ENCODE peak calls at places on chromosomes 11 and 22, in seven cellular contexts. L is MM.1S; B is stomach; O is prostate gland; R is CD4-positive, CD25-positive, alpha-beta regulatory T cell; I is iPS DF 6.9; A is mesenchymal stem cell. T is an unnamed sample. For H3K36me3, the result is how much of the 10 kb centered on the place peaks cover.

GRCh38 chr22:35634015-35634414 is 14.2 kb upstream of the APOL6 start:
- DNase-seq in B (no peak), A (no peak), R (no peak), O (no peak), L (peak), I (no peak), T (no peak)

GRCh38 chr22:46734830-46735453 is 3.1 kb downstream of the CERK start:
- DNase-seq in A (peak), I (no peak), B (peak), O (no peak), R (peak), L (no peak), T (peak)

GRCh38 chr22:19974233-19974861 is 32.7 kb upstream of the TXNRD2 start:
- DNase-seq in L (peak), O (no peak), R (no peak), A (peak), B (peak), I (peak), T (peak)

GRCh38 chr11:15629690-15630321 is 515.1 kb downstream of the INSC start:
- DNase-seq in O (no peak), A (no peak), L (no peak), B (peak), I (peak), R (no peak), T (no peak)

GRCh38 chr11:44634401-44635281 is 69.2 kb downstream of the CD82 start:
- DNase-seq in L (no peak), B (peak), O (peak), R (no peak), A (peak), I (no peak), T (no peak)

GRCh38 chr11:80163011-80163410 is 722.2 kb upstream of the TENM4 start:
- DNase-seq in O (no peak), B (no peak), A (peak), R (no peak), L (no peak), I (no peak), T (no peak)

GRCh38 chr11:117514256-117514655 is 186.6 kb downstream of the CEP164 start:
- DNase-seq in I (no peak), L (no peak), B (no peak), R (no peak), O (no peak), A (no peak), T (no peak)

GRCh38 chr11:33742249-33742851 is 6.1 kb upstream of the CD59 start:
- DNase-seq in L (peak), R (no peak), A (peak), B (no peak), O (no peak), I (no peak), T (no peak)

GRCh38 chr11:119366690-119367620 is 14.5 kb downstream of the USP2 start:
- DNase-seq in L (no peak), A (no peak), B (no peak), O (no peak), I (no peak), R (no peak), T (no peak)

GRCh38 chr22:50030315-50031188 is 18.0 kb upstream of the IL17REL start:
- DNase-seq in B (peak), O (peak), R (peak), L (peak), A (peak), I (peak), T (peak)

GRCh38 chr22:49123621-49124192 is 704.0 kb downstream of the BRD1 start:
- DNase-seq in R (no peak), O (no peak), A (no peak), I (no peak), B (no peak), L (no peak), T (no peak)

GRCh38 chr11:13644997-13645667 is 23.3 kb upstream of the FAR1 start:
- DNase-seq in I (no peak), L (no peak), B (no peak), A (no peak), O (no peak), R (no peak), T (no peak)

GRCh38 chr11:78662811-78663210 is 88.1 kb upstream of the NARS2 start:
- DNase-seq in O (no peak), I (no peak), R (no peak), L (no peak), A (no peak), B (no peak), T (no peak)

GRCh38 chr22:29375436-29376076 is 12.8 kb downstream of the AP1B1 start:
- DNase-seq in A (peak), O (no peak), L (no peak), R (no peak), I (no peak), B (no peak), T (no peak)

GRCh38 chr11:110928373-110928772 is 216.1 kb upstream of the ARHGAP20 start:
- DNase-seq in B (no peak), O (no peak), I (no peak), L (no peak), R (no peak), A (no peak), T (no peak)

GRCh38 chr22:18024276-18024939 is at the start of gene MICAL3:
- DNase-seq in I (no peak), L (peak), B (peak), A (peak), R (peak), O (peak), T (peak)

GRCh38 chr11:60657880-60658279 is 41.5 kb upstream of the MS4A8 start:
- DNase-seq in A (no peak), R (no peak), O (no peak), I (no peak), L (no peak), B (peak), T (no peak)

GRCh38 chr11:121559812-121560211 is 107.0 kb upstream of the SORL1-AS1 start:
- DNase-seq in B (no peak), O (no peak), A (no peak), R (no peak), L (no peak), I (no peak), T (no peak)

GRCh38 chr11:110778351-110778750 is 66.1 kb upstream of the ARHGAP20 start:
- DNase-seq in A (peak), R (no peak), O (no peak), L (no peak), B (no peak), I (no peak), T (no peak)

GRCh38 chr11:125148743-125149142 is 15.8 kb upstream of the PKNOX2 start:
- DNase-seq in B (no peak), O (no peak), R (no peak), A (no peak), I (no peak), L (peak), T (no peak)

GRCh38 chr11:120248551-120249278 is 8.8 kb downstream of the POU2F3 start:
- DNase-seq in A (peak), R (no peak), B (no peak), I (no peak), O (no peak), L (no peak), T (no peak)

GRCh38 chr11:115499891-115500290 is 4.3 kb downstream of the CADM1 start:
- DNase-seq in O (no peak), R (no peak), I (no peak), B (no peak), A (no peak), L (no peak), T (no peak)
- H3K4me3 ChIP-seq in O (no peak), R (no peak), I (no peak), B (no peak), A (no peak), L (no peak), T (no peak)

GRCh38 chr11:134244593-134244992 is 8.6 kb downstream of the THYN1 start:
- DNase-seq in R (no peak), O (no peak), A (peak), B (no peak), L (peak), I (no peak), T (peak)
- H3K36me3 ChIP-seq in R (half or more), O (under half), A (half or more), B (half or more), L (under half), I (under half), T (half or more)

GRCh38 chr11:75765116-75765515 is 3.5 kb upstream of the DGAT2 start:
- DNase-seq in L (no peak), I (no peak), O (no peak), B (no peak), R (no peak), A (no peak), T (no peak)

GRCh38 chr11:75760710-75761493 is 7.7 kb upstream of the DGAT2 start:
- DNase-seq in A (peak), I (no peak), B (no peak), R (no peak), L (no peak), O (no peak), T (no peak)

GRCh38 chr11:75763846-75764245 is 4.7 kb upstream of the DGAT2 start:
- DNase-seq in R (no peak), I (no peak), A (no peak), L (no peak), O (no peak), B (no peak), T (no peak)

GRCh38 chr11:75762158-75762557 is 6.4 kb upstream of the DGAT2 start:
- DNase-seq in A (no peak), B (no peak), I (no peak), L (no peak), O (no peak), R (no peak), T (no peak)

DNA sequence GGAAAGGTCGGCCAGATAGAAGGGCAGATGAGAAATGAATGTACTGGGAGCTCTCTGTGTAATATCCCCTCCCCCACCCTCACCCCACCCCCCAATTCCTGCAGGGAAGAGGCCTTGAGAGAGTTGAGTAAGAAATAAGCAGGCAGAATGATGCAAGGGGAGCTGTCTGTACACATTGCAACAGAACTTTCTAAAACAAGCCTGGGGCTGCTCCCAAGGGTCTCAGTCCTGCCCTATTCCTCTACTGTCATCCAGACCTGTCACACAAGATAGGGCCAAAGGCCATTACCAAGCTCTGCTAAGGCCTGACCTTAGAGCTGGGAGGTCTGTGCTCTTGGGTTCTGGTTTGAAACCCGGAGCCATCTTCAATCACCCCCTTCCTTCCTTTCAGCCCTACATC is 5.7 kb upstream of the DGAT2 start:
- DNase-seq in A (peak), R (no peak), I (no peak), L (no peak), B (no peak), O (no peak), T (no peak)
- H3K4me3 ChIP-seq in A (no peak), R (no peak), I (no peak), L (no peak), B (no peak), O (no peak), T (no peak)

GRCh38 chr11:72036687-72037086 is 38.0 kb downstream of the IL18BP start:
- DNase-seq in R (no peak), L (no peak), I (no peak), A (no peak), O (no peak), B (no peak), T (no peak)
- H3K36me3 ChIP-seq in R (under half), L (under half), I (under half), A (under half), O (under half), B (under half), T (under half)

GRCh38 chr11:75342966-75343870 is 8.2 kb downstream of the ARRB1 start:
- DNase-seq in I (peak), B (peak), L (no peak), A (peak), R (no peak), O (peak), T (no peak)
- H3K4me3 ChIP-seq in I (no peak), B (no peak), L (no peak), A (no peak), R (no peak), O (no peak), T (no peak)

GRCh38 chr11:96358321-96358720 is 15.3 kb upstream of the MAML2 start:
- DNase-seq in A (no peak), B (no peak), L (peak), O (no peak), R (no peak), I (no peak), T (no peak)
- H3K36me3 ChIP-seq in A (under half), B (under half), L (under half), O (under half), R (under half), I (under half), T (under half)

GRCh38 chr11:6258571-6258998 is 1.1 kb upstream of the CCKBR start:
- DNase-seq in O (no peak), B (peak), A (peak), R (no peak), L (no peak), I (no peak), T (no peak)
- H3K4me3 ChIP-seq in O (no peak), B (peak), A (peak), R (no peak), L (no peak), I (no peak), T (no peak)

GRCh38 chr11:67412495-67413179 is 2.8 kb upstream of the CARNS1 start:
- DNase-seq in I (no peak), B (no peak), R (no peak), L (no peak), O (no peak), A (no peak), T (no peak)

GRCh38 chr11:67410984-67411784 is 4.3 kb upstream of the CARNS1 start:
- DNase-seq in B (no peak), I (no peak), L (no peak), R (no peak), A (no peak), O (no peak), T (no peak)

GRCh38 chr11:67413266-67413797 is 2.1 kb upstream of the CARNS1 start:
- DNase-seq in I (no peak), L (no peak), A (peak), O (no peak), R (no peak), B (no peak), T (no peak)

GRCh38 chr11:67410369-67410831 is 5.1 kb upstream of the CARNS1 start:
- DNase-seq in B (no peak), A (no peak), O (no peak), R (no peak), L (no peak), I (no peak), T (no peak)

GRCh38 chr11:67411785-67412152 is 3.7 kb upstream of the CARNS1 start:
- DNase-seq in A (no peak), L (no peak), R (no peak), O (no peak), B (no peak), I (no peak), T (no peak)
- H3K36me3 ChIP-seq in A (under half), L (under half), R (under half), O (under half), B (under half), I (under half), T (under half)

GRCh38 chr11:12372111-12372510 is 5.3 kb upstream of the PARVA start:
- DNase-seq in L (no peak), I (no peak), A (no peak), R (no peak), B (no peak), O (no peak), T (no peak)

GRCh38 chr11:12377106-12377823 is at the start of gene PARVA:
- DNase-seq in I (no peak), R (no peak), A (peak), O (peak), B (peak), L (no peak), T (no peak)

GRCh38 chr11:12377824-12378593 is 638 bp downstream of the PARVA start:
- DNase-seq in B (peak), L (no peak), I (no peak), R (no peak), A (peak), O (peak), T (no peak)

GRCh38 chr11:12380565-12381325 is 3.4 kb downstream of the PARVA start:
- DNase-seq in O (no peak), R (no peak), B (no peak), A (no peak), I (no peak), L (no peak), T (no peak)

GRCh38 chr11:12376259-12376971 is 956 bp upstream of the PARVA start:
- DNase-seq in O (no peak), L (no peak), A (peak), I (no peak), R (no peak), B (no peak), T (no peak)
- H3K4me3 ChIP-seq in O (no peak), L (no peak), A (no peak), I (no peak), R (no peak), B (peak), T (no peak)

T was measured in CD4-positive, alpha-beta memory T cell.